ENCODE peak calls at places on chromosomes 5 and 9, in four cellular contexts. One of them, this sample, is unnamed.
A peak's percentile ranks its signal among the peaks of the same experiment; 100 is the strongest.

GRCh38 chr9:1913931-1914330 is 101.2 kb upstream of the SMARCA2 start:
- DNase-seq in endodermal cell: no peak
- DNase-seq in colonic mucosa: no peak
- DNase-seq in CD4-positive, alpha-beta memory T cell: no peak
- DNase-seq in this sample: no peak

GRCh38 chr5:88680253-88681132 is 202.5 kb downstream of the MEF2C start:
- DNase-seq in endodermal cell: peak; percentile 95
- DNase-seq in colonic mucosa: peak; percentile 76
- DNase-seq in CD4-positive, alpha-beta memory T cell: peak; percentile 62
- DNase-seq in this sample: peak; percentile 66

GRCh38 chr5:79816014-79816413 is 126.4 kb downstream of the CMYA5 start:
- DNase-seq in endodermal cell: peak; percentile 3
- DNase-seq in colonic mucosa: no peak
- DNase-seq in CD4-positive, alpha-beta memory T cell: no peak
- DNase-seq in this sample: no peak

GRCh38 chr9:76216161-76216649 is 178.0 kb downstream of the RFK start:
- DNase-seq in endodermal cell: no peak
- DNase-seq in colonic mucosa: no peak
- DNase-seq in CD4-positive, alpha-beta memory T cell: no peak
- DNase-seq in this sample: no peak

GRCh38 chr5:134148986-134149539 is 27.7 kb downstream of the SKP1 start:
- DNase-seq in endodermal cell: no peak
- DNase-seq in colonic mucosa: no peak
- DNase-seq in CD4-positive, alpha-beta memory T cell: no peak
- DNase-seq in this sample: no peak

GRCh38 chr9:128626181-128626580 is 30.5 kb downstream of the DYNC2I2 start:
- DNase-seq in endodermal cell: no peak
- DNase-seq in colonic mucosa: no peak
- DNase-seq in CD4-positive, alpha-beta memory T cell: no peak
- DNase-seq in this sample: no peak

GRCh38 chr9:6965566-6965965 is 207.8 kb downstream of the KDM4C start:
- DNase-seq in endodermal cell: no peak
- DNase-seq in colonic mucosa: no peak
- DNase-seq in CD4-positive, alpha-beta memory T cell: no peak
- DNase-seq in this sample: no peak

GRCh38 chr9:69121155-69122085 is 52.7 kb upstream of the TJP2 start:
- DNase-seq in endodermal cell: peak; percentile 90
- DNase-seq in colonic mucosa: peak; percentile 87
- DNase-seq in CD4-positive, alpha-beta memory T cell: no peak
- DNase-seq in this sample: peak; percentile 36

GRCh38 chr9:93950619-93951601 is 4.2 kb downstream of the BARX1 start:
- DNase-seq in endodermal cell: peak; percentile 88
- DNase-seq in colonic mucosa: peak; percentile 32
- DNase-seq in CD4-positive, alpha-beta memory T cell: no peak
- DNase-seq in this sample: no peak

GRCh38 chr9:121598167-121599000 is 53.0 kb upstream of the DAB2IP start:
- DNase-seq in endodermal cell: peak; percentile 97
- DNase-seq in colonic mucosa: peak; percentile 67
- DNase-seq in CD4-positive, alpha-beta memory T cell: no peak
- DNase-seq in this sample: no peak

GRCh38 chr5:116922532-116922931 is 347.9 kb upstream of the SEMA6A start:
- DNase-seq in endodermal cell: no peak
- DNase-seq in colonic mucosa: no peak
- DNase-seq in CD4-positive, alpha-beta memory T cell: no peak
- DNase-seq in this sample: no peak

GRCh38 chr5:127909821-127910220 is 173.7 kb upstream of the SLC12A2 start:
- DNase-seq in endodermal cell: no peak
- DNase-seq in colonic mucosa: no peak
- DNase-seq in CD4-positive, alpha-beta memory T cell: no peak
- DNase-seq in this sample: no peak

GRCh38 chr9:114336157-114336556 is 6.5 kb downstream of the ORM2 start:
- DNase-seq in endodermal cell: no peak
- DNase-seq in colonic mucosa: no peak
- DNase-seq in CD4-positive, alpha-beta memory T cell: no peak
- DNase-seq in this sample: no peak

GRCh38 chr5:72956324-72957140 is 691 bp downstream of the FCHO2 start:
- DNase-seq in endodermal cell: peak; percentile 76
- DNase-seq in colonic mucosa: peak; percentile 64
- DNase-seq in CD4-positive, alpha-beta memory T cell: peak; percentile 54
- DNase-seq in this sample: peak; percentile 7

DNA sequence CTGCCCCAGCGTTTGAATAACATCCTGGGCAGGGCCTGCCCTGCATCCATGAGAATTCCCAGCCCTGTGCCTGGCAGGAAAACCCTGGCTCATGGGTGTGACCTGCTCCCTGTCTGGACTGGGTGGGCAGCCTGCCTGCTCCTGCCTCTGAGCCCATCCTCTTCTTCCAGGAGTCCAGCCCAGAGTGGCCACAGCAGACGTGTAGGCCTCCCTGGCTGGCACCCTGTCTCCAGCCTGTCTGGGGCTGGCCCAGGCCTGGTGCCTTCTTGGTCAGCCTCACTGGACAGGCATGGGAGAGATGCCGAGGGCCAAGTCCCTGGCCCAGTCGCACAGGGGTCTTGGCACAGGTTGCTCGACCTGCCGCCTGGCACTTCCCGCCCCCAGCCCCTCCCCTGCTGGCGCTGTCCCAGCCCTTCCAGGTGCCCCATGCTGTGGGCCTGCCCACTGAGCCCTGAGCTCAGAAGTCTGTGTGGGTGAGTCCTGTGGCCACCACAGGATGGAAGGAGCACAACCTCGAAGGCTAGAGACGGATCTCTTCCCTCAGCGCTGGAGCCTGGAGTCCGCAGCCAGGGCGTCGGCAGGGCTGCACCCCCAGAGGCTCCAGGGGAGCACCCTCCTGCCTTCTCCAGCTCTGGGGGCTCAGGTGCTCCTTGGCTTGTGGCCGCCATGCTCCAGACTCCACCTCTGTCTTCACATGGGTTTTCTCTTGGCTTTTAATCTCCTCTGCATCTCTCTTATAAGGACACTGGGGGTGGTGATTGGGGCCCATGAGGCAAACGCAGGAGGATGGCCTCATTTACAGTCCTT is 11.8 kb upstream of the COL5A1 start:
- DNase-seq in endodermal cell: peak; percentile 30
- DNase-seq in colonic mucosa: no peak
- DNase-seq in CD4-positive, alpha-beta memory T cell: no peak
- DNase-seq in this sample: no peak
- H3K27ac ChIP-seq in endodermal cell: no peak overlapping the region
- H3K27ac ChIP-seq in colonic mucosa: no peak overlapping the region
- H3K27ac ChIP-seq in CD4-positive, alpha-beta memory T cell: no peak overlapping the region
- H3K27ac ChIP-seq in this sample: no peak overlapping the region

GRCh38 chr9:130844028-130844427 is 9.0 kb downstream of the ABL1 start:
- DNase-seq in endodermal cell: peak; percentile 14
- DNase-seq in colonic mucosa: no peak
- DNase-seq in CD4-positive, alpha-beta memory T cell: no peak
- DNase-seq in this sample: no peak
- H3K27ac ChIP-seq in endodermal cell: no peak overlapping the region
- H3K27ac ChIP-seq in colonic mucosa: peak overlapping the region; percentile 46
- H3K27ac ChIP-seq in CD4-positive, alpha-beta memory T cell: no peak overlapping the region
- H3K27ac ChIP-seq in this sample: no peak overlapping the region

DNA sequence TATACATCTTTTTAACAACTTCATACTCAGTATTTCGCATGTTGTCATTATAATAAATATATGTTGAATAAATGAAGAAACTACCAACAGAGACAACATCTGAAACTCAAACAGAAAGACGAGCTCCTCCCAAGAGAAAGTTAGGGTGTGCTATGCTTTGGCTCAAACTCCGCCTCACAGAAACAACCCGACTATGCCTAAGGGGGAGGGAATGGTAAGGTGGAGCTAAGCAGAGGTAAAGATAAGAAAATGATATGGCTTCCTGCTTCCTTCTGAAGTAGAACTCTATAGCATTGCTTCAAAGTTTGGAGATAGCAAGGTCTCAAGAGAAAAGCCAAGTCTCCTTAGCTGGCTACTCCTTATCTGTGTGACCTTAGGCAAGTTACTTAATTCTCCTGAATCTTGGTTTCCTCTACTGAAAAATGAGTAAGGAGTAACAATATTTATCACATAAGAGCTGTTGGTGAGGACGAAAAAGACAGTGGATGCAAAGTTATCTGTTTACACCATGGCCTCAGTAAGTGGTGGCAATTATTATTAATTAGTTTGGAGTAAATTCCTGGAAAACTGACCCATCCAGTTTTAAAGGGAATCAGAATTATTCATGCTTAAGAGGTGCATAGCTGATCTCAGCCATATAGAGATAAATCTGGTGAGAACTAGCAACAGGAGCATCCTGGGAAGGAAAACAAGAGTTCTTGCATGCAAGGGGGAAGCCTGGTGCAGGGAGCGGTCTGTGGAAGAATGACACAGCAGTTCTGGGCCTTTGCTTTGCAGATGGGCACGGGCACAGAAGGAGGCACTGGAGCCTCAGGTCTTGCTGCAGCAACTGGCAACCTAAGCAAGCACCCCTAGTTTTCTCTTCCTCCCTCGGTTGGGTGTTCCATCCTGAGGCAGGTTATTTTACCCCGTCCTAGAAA is 73.3 kb downstream of the GLIS3 start:
- DNase-seq in endodermal cell: no peak
- DNase-seq in colonic mucosa: peak; percentile 56
- DNase-seq in CD4-positive, alpha-beta memory T cell: no peak
- DNase-seq in this sample: no peak
- H3K27ac ChIP-seq in endodermal cell: no peak overlapping the region
- H3K27ac ChIP-seq in colonic mucosa: no peak overlapping the region
- H3K27ac ChIP-seq in CD4-positive, alpha-beta memory T cell: no peak overlapping the region
- H3K27ac ChIP-seq in this sample: no peak overlapping the region

GRCh38 chr5:59264013-59264412 is 629.5 kb downstream of the PDE4D start:
- DNase-seq in endodermal cell: no peak
- DNase-seq in colonic mucosa: no peak
- DNase-seq in CD4-positive, alpha-beta memory T cell: no peak
- DNase-seq in this sample: no peak
- H3K27ac ChIP-seq in endodermal cell: no peak overlapping the region
- H3K27ac ChIP-seq in colonic mucosa: no peak overlapping the region
- H3K27ac ChIP-seq in CD4-positive, alpha-beta memory T cell: no peak overlapping the region
- H3K27ac ChIP-seq in this sample: no peak overlapping the region